ENCODE peak calls at places on chromosomes 16 and 17, in ten cellular contexts. D is endodermal cell; K is CD4-positive, alpha-beta T cell; J is cardiac fibroblast; H is fibroblast of the aortic adventitia; O is GM23338; V is lower leg skin; F is mesothelial cell of epicardium; B is GM12865; S is chondrocyte. M is an unnamed sample.

GRCh38 chr16:9007177-9007794 is 43.6 kb upstream of the USP7 start:
- DNase-seq in D (no peak), K (no peak), J (peak; percentile 45), H (peak; percentile 23), O (no peak), V (no peak), F (no peak), B (no peak), S (no peak), M (no peak)

GRCh38 chr17:35312790-35313711 is 60.4 kb downstream of the SLFN11 start:
- DNase-seq in D (peak; percentile 87), K (peak; percentile 76), J (peak; percentile 84), H (peak; percentile 85), O (peak; percentile 85), V (peak; percentile 88), F (no peak), B (peak; percentile 84), S (no peak), M (peak; percentile 74)

GRCh38 chr17:71942626-71943025 is 178.2 kb upstream of the SOX9 start:
- DNase-seq in D (no peak), K (no peak), J (no peak), H (no peak), O (no peak), V (no peak), F (no peak), B (no peak), S (no peak), M (no peak)

GRCh38 chr17:76075364-76076099 is 951 bp downstream of the GALR2 start:
- DNase-seq in D (peak; percentile 90), K (no peak), J (peak; percentile 40), H (no peak), O (peak; percentile 85), V (no peak), F (no peak), B (no peak), S (peak; percentile 62), M (peak; percentile 57)

GRCh38 chr17:82023447-82024241 is 539 bp downstream of the LRRC45 start:
- DNase-seq in D (peak; percentile 80), K (no peak), J (no peak), H (no peak), O (peak; percentile 69), V (no peak), F (no peak), B (peak; percentile 41), S (no peak), M (no peak)

GRCh38 chr17:66492500-66493123 is 190.2 kb downstream of the PRKCA start:
- DNase-seq in D (peak; percentile 90), K (no peak), J (no peak), H (peak; percentile 45), O (no peak), V (no peak), F (no peak), B (no peak), S (no peak), M (no peak)

GRCh38 chr17:77735341-77736206 is 222.9 kb upstream of the TNRC6C start:
- DNase-seq in D (peak; percentile 83), K (no peak), J (no peak), H (peak; percentile 34), O (no peak), V (no peak), F (peak; percentile 61), B (no peak), S (no peak), M (no peak)

GRCh38 chr16:17238285-17239028 is 232.3 kb downstream of the XYLT1 start:
- DNase-seq in D (no peak), K (no peak), J (no peak), H (no peak), O (no peak), V (no peak), F (no peak), B (peak; percentile 76), S (no peak), M (no peak)

GRCh38 chr17:34068506-34069035 is 186.5 kb upstream of the CCL2 start:
- DNase-seq in D (no peak), K (no peak), J (no peak), H (no peak), O (no peak), V (no peak), F (no peak), B (no peak), S (no peak), M (no peak)

GRCh38 chr17:6639014-6639650 is 1.4 kb downstream of the KIAA0753 start:
- DNase-seq in D (no peak), K (no peak), J (no peak), H (no peak), O (peak; percentile 9), V (no peak), F (no peak), B (no peak), S (no peak), M (no peak)

GRCh38 chr17:8685396-8685795 is 54.9 kb upstream of the MYH10 start:
- DNase-seq in D (no peak), K (no peak), J (no peak), H (no peak), O (no peak), V (peak; percentile 20), F (no peak), B (peak; percentile 1), S (no peak), M (no peak)

GRCh38 chr16:67862623-67863583 is 9.9 kb upstream of the EDC4 start:
- DNase-seq in D (no peak), K (no peak), J (peak; percentile 90), H (peak; percentile 90), O (no peak), V (peak; percentile 90), F (no peak), B (no peak), S (no peak), M (peak; percentile 82)

GRCh38 chr17:5683241-5683640 is 98.9 kb upstream of the NLRP1 start:
- DNase-seq in D (no peak), K (no peak), J (no peak), H (no peak), O (no peak), V (no peak), F (no peak), B (no peak), S (no peak), M (no peak)

GRCh38 chr17:42153919-42154491 is 784 bp downstream of the RAB5C start:
- DNase-seq in D (no peak), K (no peak), J (peak; percentile 43), H (peak; percentile 31), O (peak; percentile 41), V (no peak), F (no peak), B (peak; percentile 27), S (no peak), M (no peak)

GRCh38 chr17:34378664-34379101 is 15.7 kb upstream of the CCL1 start:
- DNase-seq in D (peak; percentile 36), K (no peak), J (no peak), H (peak; percentile 30), O (no peak), V (no peak), F (no peak), B (peak; percentile 88), S (no peak), M (no peak)

GRCh38 chr17:41334899-41335298 is 15.7 kb downstream of the KRT33A start:
- DNase-seq in D (peak; percentile 42), K (no peak), J (no peak), H (no peak), O (no peak), V (no peak), F (no peak), B (no peak), S (no peak), M (no peak)

GRCh38 chr16:11916524-11917285 is 949 bp upstream of the GSPT1 start:
- DNase-seq in D (peak; percentile 55), K (no peak), J (peak; percentile 50), H (peak; percentile 62), O (no peak), V (no peak), F (peak; percentile 38), B (no peak), S (no peak), M (no peak)

GRCh38 chr16:2339521-2340484 is 725 bp downstream of the ABCA3 start:
- DNase-seq in D (peak; percentile 82), K (peak; percentile 19), J (peak; percentile 13), H (peak; percentile 5), O (peak; percentile 66), V (peak; percentile 89), F (peak; percentile 61), B (peak; percentile 74), S (no peak), M (peak; percentile 84)
- TF ChIP-seq CTCF in D (no peak), K (peak; percentile 18), J (no peak), H (no peak), O (peak; percentile 30), V (no peak), F (no peak), B (no peak), S (peak; percentile 8), M (no peak)

GRCh38 chr16:3839402-3840184 is 40.9 kb downstream of the CREBBP start:
- DNase-seq in D (no peak), K (no peak), J (no peak), H (no peak), O (no peak), V (no peak), F (no peak), B (no peak), S (no peak), M (no peak)

GRCh38 chr16:3837851-3838564 is 42.5 kb downstream of the CREBBP start:
- DNase-seq in D (no peak), K (no peak), J (no peak), H (no peak), O (no peak), V (no peak), F (no peak), B (no peak), S (no peak), M (no peak)

GRCh38 chr16:3842994-3843393 is 37.5 kb downstream of the CREBBP start:
- DNase-seq in D (no peak), K (no peak), J (no peak), H (peak; percentile 85), O (no peak), V (no peak), F (no peak), B (no peak), S (no peak), M (no peak)

GRCh38 chr16:3838600-3839401 is 41.7 kb downstream of the CREBBP start:
- DNase-seq in D (no peak), K (no peak), J (no peak), H (peak; percentile 42), O (no peak), V (no peak), F (no peak), B (no peak), S (no peak), M (no peak)

GRCh38 chr16:3841729-3842508 is 38.6 kb downstream of the CREBBP start:
- DNase-seq in D (no peak), K (no peak), J (no peak), H (no peak), O (no peak), V (no peak), F (no peak), B (no peak), S (no peak), M (no peak)
- TF ChIP-seq CTCF in D (no peak), K (no peak), J (no peak), H (no peak), O (no peak), V (no peak), F (no peak), B (no peak), S (no peak), M (no peak)

GRCh38 chr16:55660776-55661175 is 5.0 kb downstream of the SLC6A2 start:
- DNase-seq in D (no peak), K (no peak), J (no peak), H (no peak), O (peak; percentile 36), V (no peak), F (no peak), B (no peak), S (no peak), M (no peak)
- TF ChIP-seq CTCF in D (peak; percentile 28), K (no peak), J (no peak), H (no peak), O (peak; percentile 41), V (no peak), F (no peak), B (no peak), S (no peak), M (no peak)

GRCh38 chr17:44354582-44355309 is 8.9 kb downstream of the FAM171A2 start:
- DNase-seq in D (peak; percentile 96), K (peak; percentile 43), J (no peak), H (no peak), O (peak; percentile 89), V (no peak), F (peak; percentile 80), B (peak; percentile 73), S (no peak), M (no peak)
- TF ChIP-seq CTCF in D (peak; percentile 87), K (no peak), J (peak; percentile 25), H (peak; percentile 42), O (peak; percentile 78), V (no peak), F (peak; percentile 74), B (peak; percentile 59), S (peak; percentile 69), M (peak; percentile 24)

M was measured in kidney.